ENCODE peak calls at places on chromosomes 6 and 20, in five cellular contexts. W, C, R, H and T are unnamed samples.

GRCh38 chr20:2691127-2691526 is 1.5 kb upstream of the EBF4 start:
- DNase-seq in W (no peak), C (no peak), R (no peak), H (no peak), T (no peak)

GRCh38 chr20:5654557-5654956 is 95.6 kb upstream of the SHLD1 start:
- DNase-seq in W (no peak), C (no peak), R (no peak), H (peak), T (no peak)

GRCh38 chr6:23656257-23656731 is 469.7 kb upstream of the NRSN1 start:
- DNase-seq in W (no peak), C (no peak), R (no peak), H (no peak), T (no peak)

GRCh38 chr6:111590209-111590955 is 15.3 kb downstream of the TRAF3IP2 start:
- DNase-seq in W (no peak), C (no peak), R (no peak), H (peak), T (no peak)

GRCh38 chr20:45934046-45934586 is 367 bp upstream of the PCIF1 start:
- DNase-seq in W (peak), C (no peak), R (no peak), H (peak), T (no peak)

GRCh38 chr6:110295451-110296145 is 62.6 kb downstream of the METTL24 start:
- DNase-seq in W (no peak), C (no peak), R (no peak), H (no peak), T (no peak)

GRCh38 chr6:131460603-131460995 is 112.4 kb upstream of the ARG1 start:
- DNase-seq in W (no peak), C (no peak), R (no peak), H (no peak), T (no peak)

GRCh38 chr20:62861732-62862336 is at the start of gene TCFL5:
- DNase-seq in W (peak), C (peak), R (peak), H (peak), T (peak)

GRCh38 chr20:12019677-12020076 is 102.0 kb downstream of the BTBD3 start:
- DNase-seq in W (no peak), C (no peak), R (no peak), H (no peak), T (no peak)

GRCh38 chr6:31204751-31205145 is 34.3 kb upstream of the POU5F1 start:
- DNase-seq in W (no peak), C (no peak), R (no peak), H (peak), T (no peak)

GRCh38 chr6:122400121-122400450 is 634 bp downstream of the HSF2 start:
- DNase-seq in W (no peak), C (no peak), R (no peak), H (peak), T (no peak)

GRCh38 chr6:80744213-80744612 is 637.7 kb downstream of the BCKDHB start:
- DNase-seq in W (no peak), C (no peak), R (no peak), H (no peak), T (no peak)

GRCh38 chr6:80742481-80742880 is 636.0 kb downstream of the BCKDHB start:
- DNase-seq in W (no peak), C (no peak), R (peak), H (peak), T (no peak)
- TF ChIP-seq CTCF in W (no peak), C (no peak), R (peak), H (peak), T (no peak)

DNA sequence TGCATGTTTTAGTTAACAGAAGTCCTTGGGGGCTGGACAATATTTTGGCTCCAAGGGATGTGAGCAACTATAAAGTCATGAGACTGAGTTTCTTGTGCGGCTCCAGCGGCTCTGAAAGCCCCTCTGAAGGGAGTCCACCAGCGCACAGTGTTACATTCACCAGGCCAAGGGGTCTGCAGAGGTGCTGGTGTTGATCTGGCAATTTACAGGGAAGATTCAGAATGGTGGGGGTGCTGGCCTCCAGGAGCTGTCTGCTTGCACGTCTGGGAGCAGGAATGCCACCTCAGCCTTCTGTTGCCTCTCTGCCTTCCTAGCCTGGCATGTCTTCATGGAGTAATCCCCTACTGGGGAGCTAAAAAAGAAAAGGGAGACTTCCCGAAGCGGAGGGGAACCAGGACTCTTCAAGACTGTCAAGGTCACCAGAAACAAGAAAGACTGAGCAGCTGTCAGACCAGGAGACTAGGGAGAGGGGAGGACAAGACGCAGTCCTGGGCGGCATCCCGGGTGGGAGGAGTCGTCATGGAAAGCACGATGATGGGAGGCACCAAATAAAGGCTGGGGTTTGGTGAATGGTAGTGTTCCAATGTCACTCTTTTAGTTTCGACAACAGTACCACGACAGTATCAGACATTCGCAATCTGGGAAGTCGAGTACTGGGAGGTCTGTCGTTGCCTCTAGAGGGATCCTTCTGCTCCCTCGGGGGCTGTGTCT is 31.9 kb downstream of the PSMG4 start:
- DNase-seq in W (no peak), C (no peak), R (no peak), H (no peak), T (no peak)
- TF ChIP-seq CTCF in W (no peak), C (no peak), R (no peak), H (no peak), T (no peak)

GRCh38 chr6:136989591-136990578 is 54.9 kb downstream of the IL20RA start:
- DNase-seq in W (peak), C (no peak), R (peak), H (no peak), T (no peak)
- TF ChIP-seq CTCF in W (no peak), C (no peak), R (no peak), H (no peak), T (no peak)

GRCh38 chr6:160730911-160731310 is 28.9 kb downstream of the PLG start:
- DNase-seq in W (no peak), C (no peak), R (peak), H (no peak), T (no peak)
- TF ChIP-seq CTCF in W (no peak), C (no peak), R (peak), H (peak), T (no peak)

GRCh38 chr6:38933426-38933825 is 115.2 kb upstream of the GLP1R start:
- DNase-seq in W (no peak), C (no peak), R (no peak), H (peak), T (no peak)
- TF ChIP-seq CTCF in W (no peak), C (no peak), R (no peak), H (peak), T (no peak)

GRCh38 chr20:61490721-61491120 is 238.7 kb downstream of the CDH4 start:
- DNase-seq in W (no peak), C (no peak), R (no peak), H (no peak), T (no peak)

GRCh38 chr20:61486198-61486597 is 234.1 kb downstream of the CDH4 start:
- DNase-seq in W (no peak), C (no peak), R (no peak), H (no peak), T (no peak)

GRCh38 chr20:61488030-61488429 is 236.0 kb downstream of the CDH4 start:
- DNase-seq in W (no peak), C (no peak), R (no peak), H (no peak), T (no peak)

GRCh38 chr20:61483336-61484067 is 231.4 kb downstream of the CDH4 start:
- DNase-seq in W (no peak), C (no peak), R (no peak), H (no peak), T (no peak)

DNA sequence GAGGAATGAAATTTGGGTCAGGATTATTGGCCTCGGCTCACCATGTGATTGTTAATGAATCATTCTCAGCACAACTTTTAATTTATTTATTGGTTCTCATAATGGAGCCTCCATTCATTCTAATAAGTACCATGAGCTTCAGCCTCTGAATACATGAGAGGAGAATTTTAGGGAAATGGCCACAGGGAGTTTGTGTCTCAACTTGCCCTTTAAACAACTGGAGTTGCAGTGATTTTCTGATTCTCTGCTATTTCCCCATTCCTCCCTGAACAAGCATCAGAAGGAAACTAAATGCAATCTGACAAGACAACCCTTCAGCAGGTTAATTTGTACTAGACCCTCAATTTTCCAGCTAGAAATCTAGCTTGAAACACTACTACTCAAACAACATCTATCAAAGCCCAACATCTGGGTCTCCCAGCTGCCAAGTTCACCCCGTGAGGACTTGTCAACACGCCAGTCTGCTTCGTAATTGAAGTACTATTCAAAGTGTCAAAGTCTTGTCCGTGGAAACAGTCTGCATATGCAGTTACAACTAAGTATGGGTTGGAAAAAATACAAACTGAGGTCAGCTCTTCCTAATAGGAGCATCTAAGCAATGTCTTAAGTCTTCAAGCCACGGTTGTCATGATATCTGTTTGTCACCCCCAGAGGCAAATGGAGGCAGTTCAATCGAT is 235.4 kb downstream of the CDH4 start:
- DNase-seq in W (no peak), C (no peak), R (no peak), H (peak), T (no peak)
- TF ChIP-seq CTCF in W (no peak), C (no peak), R (no peak), H (no peak), T (no peak)

GRCh38 chr6:150741633-150742200 is 123.8 kb upstream of the MTHFD1L start:
- DNase-seq in W (no peak), C (no peak), R (peak), H (no peak), T (no peak)
- TF ChIP-seq CTCF in W (peak), C (no peak), R (peak), H (peak), T (no peak)

GRCh38 chr6:103080497-103080896 is 1687.0 kb downstream of the GRIK2 start:
- DNase-seq in W (no peak), C (no peak), R (no peak), H (no peak), T (no peak)

GRCh38 chr6:103079867-103080266 is 1686.4 kb downstream of the GRIK2 start:
- DNase-seq in W (no peak), C (no peak), R (no peak), H (no peak), T (no peak)

GRCh38 chr6:103081126-103081525 is 1687.6 kb downstream of the GRIK2 start:
- DNase-seq in W (no peak), C (no peak), R (no peak), H (no peak), T (no peak)

DNA sequence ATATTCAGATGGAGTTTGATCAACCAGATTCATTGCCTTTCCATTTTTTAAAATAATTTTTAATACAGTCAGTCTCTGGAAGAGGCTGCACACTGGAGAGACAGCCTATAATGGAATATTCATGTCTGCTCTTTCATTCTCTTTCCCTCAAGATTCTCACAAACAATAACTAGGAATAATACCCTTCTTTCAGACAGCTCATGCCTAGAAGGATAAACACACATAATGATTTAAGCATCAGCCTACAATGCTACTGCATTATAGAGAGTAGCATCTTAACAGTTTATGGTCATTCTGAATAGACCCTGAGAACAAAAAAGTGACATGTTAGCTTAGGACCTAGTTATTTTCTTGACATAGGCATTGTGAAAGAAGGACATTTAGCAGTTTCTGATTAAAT is 1692.3 kb downstream of the GRIK2 start:
- DNase-seq in W (no peak), C (no peak), R (no peak), H (no peak), T (no peak)
- TF ChIP-seq CTCF in W (no peak), C (no peak), R (no peak), H (no peak), T (no peak)

DNA sequence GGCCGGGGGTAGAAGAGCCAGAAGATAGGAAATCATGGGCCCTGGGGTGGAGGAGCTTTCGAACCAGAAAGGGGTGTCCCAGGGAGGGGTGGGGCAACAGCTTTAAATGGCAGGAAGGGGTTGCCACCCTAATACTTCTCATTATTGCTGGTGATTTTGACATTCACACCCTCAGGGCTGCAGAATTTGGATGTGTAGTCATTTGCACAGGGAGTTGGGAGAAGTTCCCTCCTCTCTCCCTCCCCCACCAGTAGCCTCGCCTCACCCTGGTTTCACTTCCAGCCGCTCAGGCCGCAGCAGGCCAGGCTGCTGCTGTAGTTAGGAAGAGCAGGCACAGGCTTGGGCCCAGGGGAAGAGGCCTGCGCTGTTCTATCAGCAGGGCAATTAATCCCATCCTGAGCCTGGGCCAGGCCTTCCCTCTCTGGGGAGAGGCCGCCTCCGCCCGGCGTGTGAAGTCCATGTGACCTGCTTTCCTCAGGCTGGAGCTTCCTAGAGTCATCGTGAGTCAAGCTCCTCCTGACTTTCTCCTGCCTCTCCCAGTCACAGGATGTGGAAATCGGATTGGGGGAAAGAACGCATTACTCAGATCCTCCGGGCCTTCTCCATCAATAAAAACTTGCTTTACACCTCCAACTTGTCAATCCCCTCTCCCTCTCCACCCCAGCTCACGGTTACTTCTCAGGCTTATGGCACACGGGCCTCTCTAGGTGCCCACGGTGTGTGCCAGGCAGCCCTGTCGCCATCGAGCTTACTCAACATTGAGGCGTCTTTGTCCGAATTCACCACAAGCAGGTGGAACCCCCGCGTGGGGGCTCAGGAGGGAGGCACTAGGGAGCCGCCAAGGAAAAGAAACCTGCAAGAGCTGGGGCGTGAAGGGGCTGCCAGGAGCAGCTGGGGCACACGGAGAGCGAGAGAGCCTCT is 7.8 kb downstream of the ADTRP start:
- DNase-seq in W (peak), C (no peak), R (no peak), H (peak), T (peak)
- TF ChIP-seq CTCF in W (no peak), C (no peak), R (no peak), H (no peak), T (no peak)